ENCODE peak calls at places on chromosomes 16 and 17, in five cellular contexts. One of them, this sample, is unnamed.

GRCh38 chr16:65002265-65002664 is 119.6 kb downstream of the CDH11 start:
- DNase-seq in A549: no peak
- DNase-seq in WTC11: no peak
- DNase-seq in HepG2: no peak
- DNase-seq in H1: no peak
- DNase-seq in this sample: peak

GRCh38 chr17:62705781-62706597 is 78.5 kb downstream of the MRC2 start:
- DNase-seq in A549: no peak
- DNase-seq in WTC11: no peak
- DNase-seq in HepG2: no peak
- DNase-seq in H1: peak
- DNase-seq in this sample: peak

GRCh38 chr16:71339481-71340171 is 18.9 kb upstream of the CALB2 start:
- DNase-seq in A549: no peak
- DNase-seq in WTC11: no peak
- DNase-seq in HepG2: no peak
- DNase-seq in H1: no peak
- DNase-seq in this sample: no peak

GRCh38 chr17:48915459-48916282 is 7.5 kb downstream of the UBE2Z start:
- DNase-seq in A549: peak
- DNase-seq in WTC11: no peak
- DNase-seq in HepG2: no peak
- DNase-seq in H1: no peak
- DNase-seq in this sample: peak

GRCh38 chr16:57892041-57892440 is 78.9 kb downstream of the CNGB1 start:
- DNase-seq in A549: no peak
- DNase-seq in WTC11: no peak
- DNase-seq in HepG2: peak
- DNase-seq in H1: no peak
- DNase-seq in this sample: no peak

GRCh38 chr17:10072086-10072485 is 126.3 kb downstream of the GAS7 start:
- DNase-seq in A549: no peak
- DNase-seq in WTC11: no peak
- DNase-seq in HepG2: no peak
- DNase-seq in H1: no peak
- DNase-seq in this sample: no peak

GRCh38 chr16:68065716-68066305 is 19.4 kb upstream of the NFATC3 start:
- DNase-seq in A549: no peak
- DNase-seq in WTC11: no peak
- DNase-seq in HepG2: no peak
- DNase-seq in H1: no peak
- DNase-seq in this sample: peak

GRCh38 chr17:30550512-30551273 is 73.5 kb downstream of the GOSR1 start:
- DNase-seq in A549: no peak
- DNase-seq in WTC11: no peak
- DNase-seq in HepG2: no peak
- DNase-seq in H1: peak
- DNase-seq in this sample: no peak

GRCh38 chr16:30491744-30492308 is 19.3 kb downstream of the ITGAL start:
- DNase-seq in A549: peak
- DNase-seq in WTC11: no peak
- DNase-seq in HepG2: peak
- DNase-seq in H1: no peak
- DNase-seq in this sample: peak

GRCh38 chr17:78383725-78384471 is 5.4 kb downstream of the PGS1 start:
- DNase-seq in A549: no peak
- DNase-seq in WTC11: no peak
- DNase-seq in HepG2: no peak
- DNase-seq in H1: no peak
- DNase-seq in this sample: peak

GRCh38 chr17:9389116-9389515 is 186.5 kb downstream of the STX8 start:
- DNase-seq in A549: peak
- DNase-seq in WTC11: no peak
- DNase-seq in HepG2: peak
- DNase-seq in H1: no peak
- DNase-seq in this sample: peak

GRCh38 chr17:81443269-81443668 is 48.0 kb downstream of the BAHCC1 start:
- DNase-seq in A549: no peak
- DNase-seq in WTC11: no peak
- DNase-seq in HepG2: no peak
- DNase-seq in H1: no peak
- DNase-seq in this sample: no peak

GRCh38 chr17:82090549-82091263 is 7.3 kb downstream of the FASN start:
- DNase-seq in A549: no peak
- DNase-seq in WTC11: no peak
- DNase-seq in HepG2: no peak
- DNase-seq in H1: peak
- DNase-seq in this sample: no peak

GRCh38 chr16:7997966-7998365 is 592.3 kb downstream of the TMEM114 start:
- DNase-seq in A549: no peak
- DNase-seq in WTC11: no peak
- DNase-seq in HepG2: no peak
- DNase-seq in H1: no peak
- DNase-seq in this sample: no peak

GRCh38 chr17:39146273-39146672 is 5.2 kb downstream of the PLXDC1 start:
- DNase-seq in A549: no peak
- DNase-seq in WTC11: no peak
- DNase-seq in HepG2: no peak
- DNase-seq in H1: no peak
- DNase-seq in this sample: no peak

GRCh38 chr16:17776888-17777287 is 306.1 kb upstream of the XYLT1 start:
- DNase-seq in A549: no peak
- DNase-seq in WTC11: no peak
- DNase-seq in HepG2: no peak
- DNase-seq in H1: no peak
- DNase-seq in this sample: no peak

GRCh38 chr17:10614536-10615155 is 42.5 kb downstream of the MYH3 start:
- DNase-seq in A549: peak
- DNase-seq in WTC11: peak
- DNase-seq in HepG2: peak
- DNase-seq in H1: peak
- DNase-seq in this sample: peak

GRCh38 chr17:57311281-57312216 is 55.2 kb downstream of the MSI2 start:
- DNase-seq in A549: no peak
- DNase-seq in WTC11: no peak
- DNase-seq in HepG2: no peak
- DNase-seq in H1: no peak
- DNase-seq in this sample: no peak

GRCh38 chr17:4908301-4908700 is 5.4 kb upstream of the CHRNE start:
- DNase-seq in A549: no peak
- DNase-seq in WTC11: peak
- DNase-seq in HepG2: peak
- DNase-seq in H1: no peak
- DNase-seq in this sample: no peak

GRCh38 chr17:57697891-57698708 is 47.0 kb downstream of the CCDC182 start:
- DNase-seq in A549: no peak
- DNase-seq in WTC11: no peak
- DNase-seq in HepG2: peak
- DNase-seq in H1: peak
- DNase-seq in this sample: no peak

GRCh38 chr17:47878203-47879027 is 17.6 kb upstream of the SP2 start:
- DNase-seq in A549: no peak
- DNase-seq in WTC11: no peak
- DNase-seq in HepG2: no peak
- DNase-seq in H1: no peak
- DNase-seq in this sample: no peak

GRCh38 chr16:76176616-76177015 is 100.6 kb upstream of the CNTNAP4 start:
- DNase-seq in A549: no peak
- DNase-seq in WTC11: no peak
- DNase-seq in HepG2: no peak
- DNase-seq in H1: no peak
- DNase-seq in this sample: no peak

GRCh38 chr17:21039839-21040575 is 2.8 kb downstream of the USP22 start:
- DNase-seq in A549: peak
- DNase-seq in WTC11: no peak
- DNase-seq in HepG2: peak
- DNase-seq in H1: no peak
- DNase-seq in this sample: peak

GRCh38 chr16:84937196-84937935 is 74.0 kb downstream of the ZDHHC7 start:
- DNase-seq in A549: no peak
- DNase-seq in WTC11: no peak
- DNase-seq in HepG2: no peak
- DNase-seq in H1: no peak
- DNase-seq in this sample: no peak

GRCh38 chr16:87839542-87840461 is 29.5 kb downstream of the SLC7A5 start:
- DNase-seq in A549: no peak
- DNase-seq in WTC11: no peak
- DNase-seq in HepG2: no peak
- DNase-seq in H1: no peak
- DNase-seq in this sample: peak

GRCh38 chr17:81902023-81902652 is at the start of gene NPB:
- DNase-seq in A549: no peak
- DNase-seq in WTC11: peak
- DNase-seq in HepG2: no peak
- DNase-seq in H1: peak
- DNase-seq in this sample: no peak

GRCh38 chr16:4392382-4393242 is 21.0 kb downstream of the VASN start:
- DNase-seq in A549: no peak
- DNase-seq in WTC11: peak
- DNase-seq in HepG2: no peak
- DNase-seq in H1: peak
- DNase-seq in this sample: no peak

GRCh38 chr17:77151236-77151635 is 10.5 kb downstream of the SEC14L1 start:
- DNase-seq in A549: no peak
- DNase-seq in WTC11: no peak
- DNase-seq in HepG2: no peak
- DNase-seq in H1: no peak
- DNase-seq in this sample: no peak

GRCh38 chr17:74968361-74968780 is 4.2 kb downstream of the HID1 start:
- DNase-seq in A549: no peak
- DNase-seq in WTC11: no peak
- DNase-seq in HepG2: no peak
- DNase-seq in H1: no peak
- DNase-seq in this sample: no peak

GRCh38 chr16:56422896-56423441 is 2.4 kb downstream of the AMFR start:
- DNase-seq in A549: no peak
- DNase-seq in WTC11: no peak
- DNase-seq in HepG2: no peak
- DNase-seq in H1: no peak
- DNase-seq in this sample: no peak

GRCh38 chr16:56421976-56422669 is 3.2 kb downstream of the AMFR start:
- DNase-seq in A549: no peak
- DNase-seq in WTC11: no peak
- DNase-seq in HepG2: peak
- DNase-seq in H1: no peak
- DNase-seq in this sample: no peak

GRCh38 chr16:56419740-56420548 is 5.4 kb downstream of the AMFR start:
- DNase-seq in A549: no peak
- DNase-seq in WTC11: no peak
- DNase-seq in HepG2: peak
- DNase-seq in H1: no peak
- DNase-seq in this sample: no peak

GRCh38 chr16:56420613-56421012 is 4.7 kb downstream of the AMFR start:
- DNase-seq in A549: no peak
- DNase-seq in WTC11: no peak
- DNase-seq in HepG2: no peak
- DNase-seq in H1: no peak
- DNase-seq in this sample: no peak

GRCh38 chr16:56421313-56421712 is 4.0 kb downstream of the AMFR start:
- DNase-seq in A549: no peak
- DNase-seq in WTC11: no peak
- DNase-seq in HepG2: no peak
- DNase-seq in H1: no peak
- DNase-seq in this sample: no peak
- TF ChIP-seq MAX in A549: no peak
- TF ChIP-seq MAX in WTC11: no peak
- TF ChIP-seq MAX in HepG2: no peak
- TF ChIP-seq MAX in H1: no peak
- TF ChIP-seq MAX in this sample: no peak

GRCh38 chr17:7046127-7046724 is 2.3 kb upstream of the SLC16A11 start:
- DNase-seq in A549: no peak
- DNase-seq in WTC11: peak
- DNase-seq in HepG2: peak
- DNase-seq in H1: peak
- DNase-seq in this sample: no peak
- TF ChIP-seq MAX in A549: no peak
- TF ChIP-seq MAX in WTC11: no peak
- TF ChIP-seq MAX in HepG2: peak
- TF ChIP-seq MAX in H1: no peak
- TF ChIP-seq MAX in this sample: no peak

DNA sequence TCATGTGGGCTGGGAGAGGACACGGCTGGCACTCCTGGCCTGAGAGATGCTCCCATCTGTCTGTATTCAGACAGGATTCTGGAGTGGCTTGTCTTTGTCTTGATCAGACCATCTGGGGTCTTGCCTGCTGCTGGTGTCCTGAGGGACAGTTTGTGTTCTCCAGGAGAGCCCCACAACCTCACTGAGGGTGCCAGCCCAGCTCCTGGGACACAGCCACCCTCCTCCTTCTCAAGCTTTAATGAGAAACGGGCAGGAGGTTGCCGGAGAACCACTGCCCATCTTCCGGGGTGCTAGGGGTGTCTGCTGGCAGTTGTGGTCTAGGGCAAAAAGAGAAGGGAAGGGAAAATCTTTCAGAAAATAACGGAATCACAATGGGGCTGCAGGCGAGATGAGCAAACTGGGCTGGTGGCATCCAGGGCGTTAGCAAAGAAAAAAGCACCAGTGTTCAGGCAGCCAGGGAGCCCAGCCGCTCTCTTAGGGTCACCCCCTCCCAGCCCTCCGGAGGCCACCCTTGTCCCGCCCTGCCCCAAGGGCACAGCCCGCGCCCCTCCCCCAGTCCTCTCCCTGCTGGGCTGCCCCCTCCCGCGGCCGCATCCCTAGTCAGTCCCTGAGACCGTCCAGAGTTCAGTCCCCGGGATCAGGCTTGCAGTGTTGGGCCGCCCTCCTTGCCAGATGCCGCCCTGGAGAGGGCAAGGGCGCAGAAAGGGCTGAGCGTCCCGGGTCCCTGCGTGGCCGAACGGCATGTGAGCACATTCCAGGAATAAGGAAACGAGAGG is 824.7 kb downstream of the KCNJ18 start:
- DNase-seq in A549: no peak
- DNase-seq in WTC11: no peak
- DNase-seq in HepG2: no peak
- DNase-seq in H1: no peak
- DNase-seq in this sample: no peak
- TF ChIP-seq MAX in A549: no peak
- TF ChIP-seq MAX in WTC11: no peak
- TF ChIP-seq MAX in HepG2: no peak
- TF ChIP-seq MAX in H1: no peak
- TF ChIP-seq MAX in this sample: no peak

GRCh38 chr17:68239967-68240366 is 7.9 kb upstream of the AMZ2 start:
- DNase-seq in A549: no peak
- DNase-seq in WTC11: no peak
- DNase-seq in HepG2: no peak
- DNase-seq in H1: no peak
- DNase-seq in this sample: no peak

GRCh38 chr17:68238488-68238887 is 9.4 kb upstream of the AMZ2 start:
- DNase-seq in A549: no peak
- DNase-seq in WTC11: no peak
- DNase-seq in HepG2: no peak
- DNase-seq in H1: peak
- DNase-seq in this sample: no peak

DNA sequence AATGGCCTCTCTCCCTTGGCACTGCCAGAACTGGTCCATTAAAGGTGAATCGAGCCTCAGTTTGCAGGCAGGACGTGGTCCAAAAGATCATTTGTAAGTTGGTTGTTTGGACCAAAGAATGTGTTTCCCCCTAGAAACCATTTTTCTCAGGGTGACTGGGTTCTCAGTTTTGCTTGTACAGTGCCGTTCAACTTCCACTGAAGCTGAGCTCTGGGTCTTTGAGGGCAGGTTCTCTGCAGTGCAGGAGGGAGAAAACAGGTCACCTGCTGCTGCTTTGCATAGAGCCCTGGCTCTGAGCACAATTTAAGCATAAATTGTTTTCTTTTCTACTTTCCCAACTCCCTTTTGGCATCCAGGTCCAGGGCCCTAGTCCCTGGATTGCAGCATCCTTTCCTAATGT is 8.9 kb upstream of the AMZ2 start:
- DNase-seq in A549: no peak
- DNase-seq in WTC11: no peak
- DNase-seq in HepG2: no peak
- DNase-seq in H1: no peak
- DNase-seq in this sample: no peak
- TF ChIP-seq MAX in A549: no peak
- TF ChIP-seq MAX in WTC11: no peak
- TF ChIP-seq MAX in HepG2: no peak
- TF ChIP-seq MAX in H1: no peak
- TF ChIP-seq MAX in this sample: no peak